ENCODE peak calls at places on chromosome 10, in four cellular contexts. H is NB4, Z is fibroblast of the aortic adventitia, A is mammary epithelial cell. Q is an unnamed sample.
A peak's percentile ranks its signal among the peaks of the same experiment; 100 is the strongest.

GRCh38 chr10:2111936-2112335 is 374.6 kb upstream of the ADARB2 start:
- DNase-seq in Z (no peak), A (peak; percentile 99), H (no peak), Q (no peak)

GRCh38 chr10:105150486-105150885 is 509.4 kb downstream of the SORCS3 start:
- DNase-seq in A (no peak), H (no peak), Z (peak; percentile 16), Q (no peak)

GRCh38 chr10:129102906-129103693 is 363.9 kb upstream of the MGMT start:
- DNase-seq in H (no peak), A (no peak), Z (peak; percentile 86), Q (peak; percentile 62)

GRCh38 chr10:72353028-72353962 is 1.4 kb downstream of the DNAJB12 start:
- DNase-seq in A (peak; percentile 23), H (no peak), Z (peak; percentile 52), Q (peak; percentile 48)

GRCh38 chr10:31678573-31679122 is 250.0 kb downstream of the ARHGAP12 start:
- DNase-seq in A (no peak), Z (no peak), H (no peak), Q (no peak)

GRCh38 chr10:34254596-34254995 is 560.5 kb downstream of the PARD3 start:
- DNase-seq in H (peak; percentile 51), A (peak; percentile 94), Z (peak; percentile 59), Q (peak; percentile 54)

GRCh38 chr10:91415816-91416215 is 5.7 kb downstream of the HECTD2 start:
- DNase-seq in Z (no peak), H (peak; percentile 15), A (no peak), Q (no peak)

GRCh38 chr10:105149371-105149871 is 508.3 kb downstream of the SORCS3 start:
- DNase-seq in Z (peak; percentile 55), A (peak; percentile 80), H (no peak), Q (no peak)

GRCh38 chr10:14556285-14556956 is 218.3 kb downstream of the FAM107B start:
- DNase-seq in Z (peak; percentile 42), A (no peak), H (peak; percentile 51), Q (no peak)

DNA sequence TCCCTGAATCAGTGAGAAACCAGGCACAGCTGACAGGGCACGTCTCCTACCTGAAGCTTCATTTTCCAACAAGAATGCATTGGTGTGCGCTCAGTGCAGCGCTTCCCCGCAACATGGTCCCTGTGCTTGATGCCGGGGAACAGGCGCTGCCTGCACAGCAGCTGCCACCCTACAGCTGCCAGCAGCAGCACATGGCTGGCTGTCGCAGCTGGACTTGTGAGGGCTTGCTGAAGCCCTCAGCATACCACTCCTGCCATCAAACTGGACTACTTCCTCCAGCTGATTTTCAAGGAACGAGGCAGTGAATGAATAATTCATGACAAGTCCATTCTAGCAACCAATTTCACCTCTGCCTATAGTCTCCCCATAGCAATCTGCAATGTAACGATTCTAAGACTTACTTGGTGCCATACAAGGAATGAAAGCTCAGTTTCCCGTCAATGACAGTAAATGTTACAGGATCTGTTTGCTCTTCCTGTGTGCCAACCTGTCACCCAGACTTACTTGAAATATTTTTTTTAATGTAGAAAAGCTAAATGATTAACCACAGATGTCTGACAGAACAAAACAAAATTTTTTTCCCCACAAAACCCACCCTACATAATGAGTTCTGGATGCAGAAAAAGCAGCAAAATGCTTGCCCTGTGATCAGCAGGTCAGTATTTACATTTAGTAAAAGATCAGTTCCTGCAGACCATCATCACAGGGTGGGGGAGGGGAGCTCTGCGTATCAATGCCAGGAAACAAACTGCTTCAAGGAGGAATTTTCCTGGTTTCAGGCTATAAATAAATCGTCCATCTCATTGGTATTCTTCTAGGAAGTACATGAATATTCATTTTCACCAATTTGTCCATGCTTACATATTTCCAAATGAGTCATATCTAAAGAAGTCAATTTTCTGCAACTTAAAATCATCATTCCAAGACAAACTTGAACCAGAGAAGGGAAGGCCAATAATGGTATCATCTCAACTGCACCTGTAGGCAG is 140.6 kb downstream of the ALOX5 start:
- DNase-seq in A (peak; percentile 86), H (no peak), Z (peak; percentile 12), Q (no peak)
- H3K4me3 ChIP-seq in A (peak overlapping the region; percentile 65), H (no peak overlapping the region), Z (no peak overlapping the region), Q (no peak overlapping the region)

GRCh38 chr10:86734209-86734988 is 22.0 kb upstream of the BMPR1A start:
- DNase-seq in Z (no peak), A (no peak), H (peak; percentile 43), Q (no peak)
- H3K4me3 ChIP-seq in Z (no peak overlapping the region), A (no peak overlapping the region), H (no peak overlapping the region), Q (no peak overlapping the region)

DNA sequence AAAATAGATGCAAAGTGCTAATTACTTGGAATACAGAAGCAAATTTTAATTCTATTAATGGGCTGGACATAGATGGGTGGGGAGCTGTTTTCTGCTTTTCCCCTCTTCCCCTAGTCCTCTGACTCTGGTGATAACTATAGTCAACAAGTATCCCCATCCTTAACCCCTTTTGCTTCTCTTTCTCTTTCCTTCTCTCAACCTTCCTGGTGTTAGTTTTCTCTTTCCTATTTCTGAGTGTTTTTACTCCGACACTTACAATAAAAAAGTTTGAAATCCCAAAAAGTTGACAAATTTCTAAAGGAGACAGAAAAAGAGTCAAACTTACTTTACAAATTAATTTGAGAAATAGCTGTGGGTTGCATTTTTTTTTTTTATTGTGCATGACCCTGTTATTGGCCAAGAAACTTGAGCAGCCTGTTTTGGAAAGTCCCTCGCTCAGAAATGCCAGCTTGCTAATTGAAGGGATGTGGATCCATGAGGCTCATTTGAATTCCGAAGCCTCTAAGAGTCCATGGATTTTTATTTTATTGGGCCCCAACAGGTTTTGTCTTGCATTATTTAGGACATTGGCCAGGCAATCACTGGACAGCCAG is 2.4 kb downstream of the FAS start:
- DNase-seq in Z (peak; percentile 64), A (peak; percentile 77), H (no peak), Q (peak; percentile 73)
- H3K4me3 ChIP-seq in Z (peak overlapping the region; percentile 89), A (peak overlapping the region; percentile 87), H (peak overlapping the region; percentile 22), Q (peak overlapping the region; percentile 90)

GRCh38 chr10:24254180-24254579 is 45.2 kb downstream of the KIAA1217 start:
- DNase-seq in Z (peak; percentile 71), H (no peak), A (peak; percentile 57), Q (peak; percentile 41)

GRCh38 chr10:24255907-24256306 is 47.0 kb downstream of the KIAA1217 start:
- DNase-seq in H (no peak), Z (no peak), A (peak; percentile 96), Q (no peak)

GRCh38 chr10:24256619-24257018 is 47.7 kb downstream of the KIAA1217 start:
- DNase-seq in H (no peak), Z (peak; percentile 18), A (no peak), Q (peak; percentile 10)

GRCh38 chr10:24257588-24257987 is 48.6 kb downstream of the KIAA1217 start:
- DNase-seq in Z (no peak), A (no peak), H (no peak), Q (no peak)

GRCh38 chr10:24255115-24255895 is 46.4 kb downstream of the KIAA1217 start:
- DNase-seq in Z (no peak), A (peak; percentile 86), H (no peak), Q (no peak)
- H3K4me3 ChIP-seq in Z (no peak overlapping the region), A (peak overlapping the region; percentile 65), H (no peak overlapping the region), Q (no peak overlapping the region)

DNA sequence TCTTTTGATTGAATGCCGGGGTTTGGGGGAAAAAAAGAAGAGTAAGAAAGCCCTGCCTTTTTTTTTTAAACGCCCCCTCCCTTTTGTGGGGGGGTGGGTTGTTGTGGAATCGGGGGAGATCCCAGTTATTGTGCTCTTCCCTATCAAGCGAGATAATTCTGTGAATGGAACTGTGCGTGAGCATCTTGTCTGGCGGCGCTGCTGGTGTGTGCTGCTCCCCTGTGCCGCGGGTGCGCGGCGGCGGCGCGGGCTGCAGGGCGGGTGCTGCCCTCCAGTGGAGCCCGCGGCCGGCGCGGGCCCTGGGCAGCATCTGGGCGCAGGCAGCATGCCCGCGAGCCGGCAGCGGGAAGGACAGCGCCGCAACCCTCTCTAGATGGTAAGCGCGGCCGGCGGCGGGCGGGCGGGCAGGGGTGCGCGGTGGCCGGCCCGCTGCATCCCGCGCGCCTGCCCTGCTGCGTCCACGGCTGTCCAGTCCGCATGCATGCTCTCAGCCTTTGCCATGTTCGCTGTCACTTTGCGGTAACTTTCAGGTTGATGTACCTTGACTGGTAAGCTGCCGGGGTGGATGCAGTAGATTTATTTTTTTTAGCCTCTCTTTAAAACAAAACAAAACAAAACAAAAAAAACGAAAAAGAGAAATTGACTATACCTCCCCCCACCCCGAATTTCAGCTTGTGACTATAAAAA is 176.6 kb downstream of the TCF7L2 start:
- DNase-seq in H (peak; percentile 74), Z (peak; percentile 71), A (peak; percentile 63), Q (peak; percentile 85)
- H3K4me3 ChIP-seq in H (no peak overlapping the region), Z (peak overlapping the region; percentile 65), A (peak overlapping the region; percentile 21), Q (peak overlapping the region; percentile 51)

GRCh38 chr10:89390875-89391576 is 1.4 kb upstream of the IFIT1 start:
- DNase-seq in Z (no peak), A (no peak), H (no peak), Q (peak; percentile 17)

GRCh38 chr10:89391882-89392756 is at the start of gene IFIT1:
- DNase-seq in H (peak; percentile 89), Z (peak; percentile 98), A (peak; percentile 78), Q (peak; percentile 93)

GRCh38 chr10:89395141-89395540 is 2.7 kb downstream of the IFIT1 start:
- DNase-seq in A (no peak), Z (no peak), H (no peak), Q (no peak)

GRCh38 chr10:89392974-89393373 is 551 bp downstream of the IFIT1 start:
- DNase-seq in H (peak; percentile 90), Z (peak; percentile 89), A (peak; percentile 9), Q (peak; percentile 79)

GRCh38 chr10:89393898-89394297 is 1.5 kb downstream of the IFIT1 start:
- DNase-seq in H (no peak), Z (no peak), A (no peak), Q (no peak)
- H3K4me3 ChIP-seq in H (no peak overlapping the region), Z (peak overlapping the region; percentile 27), A (no peak overlapping the region), Q (no peak overlapping the region)

GRCh38 chr10:37819797-37820196 is 37.6 kb downstream of the ZNF248 start:
- DNase-seq in H (no peak), Z (no peak), A (no peak), Q (no peak)

GRCh38 chr10:37826806-37827205 is 30.6 kb downstream of the ZNF248 start:
- DNase-seq in H (no peak), Z (no peak), A (no peak), Q (no peak)

GRCh38 chr10:37816290-37816689 is 41.1 kb downstream of the ZNF248 start:
- DNase-seq in Z (no peak), H (no peak), A (no peak), Q (no peak)

DNA sequence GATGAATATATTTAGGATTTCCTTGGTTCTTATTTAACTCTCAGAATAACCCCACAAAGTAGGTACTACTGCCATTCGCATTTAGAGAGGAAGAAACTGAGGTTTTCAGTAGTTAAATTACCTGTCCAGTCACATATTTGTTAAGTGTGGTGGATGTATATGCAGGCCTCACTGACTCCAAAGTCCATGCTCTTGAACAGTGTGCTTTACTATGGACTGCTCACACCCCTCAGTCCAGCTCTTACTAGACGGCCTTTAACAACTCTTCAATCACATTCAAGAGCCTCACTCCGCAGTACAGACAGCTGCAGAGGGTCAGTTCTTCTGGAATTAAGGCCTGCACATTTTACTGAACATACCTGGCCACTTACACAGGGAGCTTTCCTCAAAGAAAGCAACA is 36.2 kb downstream of the ZNF248 start:
- DNase-seq in A (no peak), H (no peak), Z (no peak), Q (no peak)
- H3K4me3 ChIP-seq in A (no peak overlapping the region), H (no peak overlapping the region), Z (no peak overlapping the region), Q (no peak overlapping the region)

DNA sequence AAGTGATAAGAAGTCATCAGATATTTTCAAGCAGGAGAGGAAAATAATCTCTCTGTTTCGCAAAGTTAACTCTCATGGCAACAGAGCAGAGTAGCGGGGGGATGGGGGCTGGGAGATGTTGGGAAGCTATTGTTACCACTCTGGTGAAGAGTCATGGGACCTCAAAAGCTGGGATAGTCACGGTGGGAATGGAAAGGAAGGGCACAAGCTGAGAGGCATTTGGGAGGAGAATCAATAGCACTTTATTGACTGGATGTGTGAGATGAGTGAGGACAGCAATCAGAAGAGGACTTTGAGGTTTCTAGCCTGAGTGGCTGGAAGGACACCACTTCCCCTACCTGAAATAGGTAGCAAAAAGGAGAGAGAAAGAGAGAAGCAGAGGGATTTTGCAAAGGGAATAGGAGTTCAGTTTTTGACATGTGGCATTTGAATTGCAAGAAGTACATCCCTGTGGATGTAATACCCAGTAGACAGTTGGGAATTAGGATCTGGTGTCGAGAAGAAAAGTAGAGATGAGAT is 27.2 kb downstream of the SCD start:
- DNase-seq in Z (no peak), A (no peak), H (no peak), Q (no peak)
- H3K4me3 ChIP-seq in Z (peak overlapping the region; percentile 70), A (peak overlapping the region; percentile 56), H (peak overlapping the region; percentile 82), Q (peak overlapping the region; percentile 54)